ENCODE peak calls at places on chromosomes 1 and 21, in five cellular contexts. M is AG04450; Z is fibroblast of the conjunctiva; X is activated CD4-positive, alpha-beta T cell treated with anti-CD3 and anti-CD28 coated beads for 36 hours; R is GM12892. U is an unnamed sample.

GRCh38 chr1:33880298-33880697 is 16.4 kb downstream of the HMGB4 start:
- DNase-seq in X (no peak), Z (no peak), R (no peak), M (no peak), U (no peak)

GRCh38 chr1:74570797-74571492 is 58.5 kb upstream of the LRRC53 start:
- DNase-seq in R (no peak), M (no peak), Z (no peak), X (no peak), U (no peak)

GRCh38 chr1:14506471-14506870 is 92.0 kb upstream of the KAZN start:
- DNase-seq in M (no peak), R (no peak), Z (no peak), X (no peak), U (no peak)

GRCh38 chr1:193437785-193438184 is 251.4 kb upstream of the B3GALT2 start:
- DNase-seq in R (no peak), M (no peak), Z (no peak), X (no peak), U (no peak)

GRCh38 chr1:160251687-160252526 is 10.4 kb downstream of the DCAF8 start:
- DNase-seq in R (peak), Z (peak), M (peak), X (peak), U (peak)

GRCh38 chr1:23539698-23540266 is 8.7 kb upstream of the E2F2 start:
- DNase-seq in Z (peak), M (peak), R (peak), X (peak), U (peak)

GRCh38 chr1:32884726-32885125 is 1.6 kb upstream of the HPCA start:
- DNase-seq in M (no peak), Z (no peak), X (no peak), R (no peak), U (no peak)

GRCh38 chr1:186864296-186864695 is 35.5 kb downstream of the PLA2G4A start:
- DNase-seq in M (no peak), X (no peak), R (no peak), Z (no peak), U (no peak)

GRCh38 chr1:6805004-6805416 is 19.8 kb downstream of the CAMTA1 start:
- DNase-seq in M (no peak), R (no peak), X (no peak), Z (no peak), U (no peak)

GRCh38 chr1:222777977-222778376 is 36.9 kb upstream of the DISP1 start:
- DNase-seq in Z (no peak), X (no peak), R (no peak), M (no peak), U (no peak)

GRCh38 chr21:31284797-31285397 is 59.2 kb downstream of the TIAM1 start:
- DNase-seq in R (no peak), Z (no peak), X (no peak), M (no peak), U (no peak)

GRCh38 chr1:78490861-78491310 is at the start of gene PTGFR:
- DNase-seq in M (no peak), R (no peak), Z (no peak), X (peak), U (no peak)

GRCh38 chr1:46244656-46245371 is 2.7 kb upstream of the RAD54L start:
- DNase-seq in X (peak), Z (peak), R (no peak), M (no peak), U (no peak)

GRCh38 chr1:221741364-221741970 is 422 bp downstream of the DUSP10 start:
- DNase-seq in M (no peak), Z (no peak), X (no peak), R (no peak), U (peak)

GRCh38 chr1:180131510-180131909 is 23.2 kb upstream of the QSOX1 start:
- DNase-seq in R (no peak), X (peak), Z (peak), M (peak), U (no peak)

GRCh38 chr1:89794406-89794805 is 26.4 kb upstream of the LRRC8D start:
- DNase-seq in R (no peak), M (no peak), X (no peak), Z (no peak), U (no peak)

GRCh38 chr1:228488818-228489674 is 1.9 kb downstream of the RNF187 start:
- DNase-seq in Z (no peak), M (no peak), X (no peak), R (no peak), U (no peak)

U was measured in ureter.